ENCODE peak calls at places on chromosomes 3 and 15, in six cellular contexts. D, L, S, A, B and H are unnamed samples.

GRCh38 chr3:27590437-27591320 is 106.5 kb upstream of the SLC4A7 start:
- DNase-seq in D (no peak), L (no peak), S (peak), A (no peak), B (no peak), H (no peak)

GRCh38 chr3:38054166-38054991 is 15.4 kb downstream of the DLEC1 start:
- DNase-seq in D (no peak), L (no peak), S (no peak), A (no peak), B (no peak), H (peak)

GRCh38 chr3:111081008-111081545 is 9.5 kb downstream of the NECTIN3 start:
- DNase-seq in D (no peak), L (no peak), S (no peak), A (no peak), B (no peak), H (no peak)

GRCh38 chr3:195410546-195410945 is 32.3 kb downstream of the ACAP2 start:
- DNase-seq in D (peak), L (no peak), S (no peak), A (no peak), B (no peak), H (no peak)

GRCh38 chr3:50345586-50345985 is at the start of gene ZMYND10:
- DNase-seq in D (peak), L (peak), S (peak), A (peak), B (peak), H (peak)

GRCh38 chr3:146466596-146466995 is 2.8 kb downstream of the PLSCR2 start:
- DNase-seq in D (no peak), L (no peak), S (no peak), A (no peak), B (no peak), H (no peak)

GRCh38 chr15:57747206-57747605 is 40.7 kb downstream of the POLR2M start:
- DNase-seq in D (peak), L (no peak), S (peak), A (peak), B (no peak), H (no peak)

GRCh38 chr15:45862034-45862433 is 227.2 kb downstream of the SQOR start:
- DNase-seq in D (no peak), L (no peak), S (no peak), A (no peak), B (no peak), H (no peak)

GRCh38 chr3:176759815-176760506 is 437.3 kb downstream of the TBL1XR1 start:
- DNase-seq in D (no peak), L (no peak), S (no peak), A (no peak), B (no peak), H (no peak)

GRCh38 chr3:196440041-196440537 is 7.9 kb upstream of the UBXN7 start:
- DNase-seq in D (no peak), L (no peak), S (no peak), A (no peak), B (peak), H (no peak)

GRCh38 chr15:64381000-64381751 is at the start of gene PCLAF:
- DNase-seq in D (peak), L (peak), S (peak), A (peak), B (peak), H (peak)

GRCh38 chr3:192090586-192090985 is 629.6 kb downstream of the PYDC2 start:
- DNase-seq in D (peak), L (no peak), S (no peak), A (no peak), B (no peak), H (peak)

GRCh38 chr15:84740691-84741090 is 7.7 kb upstream of the ZNF592 start:
- DNase-seq in D (no peak), L (no peak), S (no peak), A (no peak), B (no peak), H (no peak)

GRCh38 chr3:53700441-53700840 is 145.8 kb downstream of the CHDH start:
- DNase-seq in D (no peak), L (no peak), S (no peak), A (no peak), B (no peak), H (no peak)

GRCh38 chr3:53693441-53693840 is 152.8 kb downstream of the CHDH start:
- DNase-seq in D (no peak), L (no peak), S (no peak), A (no peak), B (no peak), H (no peak)

GRCh38 chr3:53694648-53695356 is 151.4 kb downstream of the CHDH start:
- DNase-seq in D (no peak), L (no peak), S (no peak), A (peak), B (no peak), H (no peak)

GRCh38 chr3:53694051-53694450 is 152.2 kb downstream of the CHDH start:
- DNase-seq in D (no peak), L (no peak), S (no peak), A (no peak), B (no peak), H (no peak)

DNA sequence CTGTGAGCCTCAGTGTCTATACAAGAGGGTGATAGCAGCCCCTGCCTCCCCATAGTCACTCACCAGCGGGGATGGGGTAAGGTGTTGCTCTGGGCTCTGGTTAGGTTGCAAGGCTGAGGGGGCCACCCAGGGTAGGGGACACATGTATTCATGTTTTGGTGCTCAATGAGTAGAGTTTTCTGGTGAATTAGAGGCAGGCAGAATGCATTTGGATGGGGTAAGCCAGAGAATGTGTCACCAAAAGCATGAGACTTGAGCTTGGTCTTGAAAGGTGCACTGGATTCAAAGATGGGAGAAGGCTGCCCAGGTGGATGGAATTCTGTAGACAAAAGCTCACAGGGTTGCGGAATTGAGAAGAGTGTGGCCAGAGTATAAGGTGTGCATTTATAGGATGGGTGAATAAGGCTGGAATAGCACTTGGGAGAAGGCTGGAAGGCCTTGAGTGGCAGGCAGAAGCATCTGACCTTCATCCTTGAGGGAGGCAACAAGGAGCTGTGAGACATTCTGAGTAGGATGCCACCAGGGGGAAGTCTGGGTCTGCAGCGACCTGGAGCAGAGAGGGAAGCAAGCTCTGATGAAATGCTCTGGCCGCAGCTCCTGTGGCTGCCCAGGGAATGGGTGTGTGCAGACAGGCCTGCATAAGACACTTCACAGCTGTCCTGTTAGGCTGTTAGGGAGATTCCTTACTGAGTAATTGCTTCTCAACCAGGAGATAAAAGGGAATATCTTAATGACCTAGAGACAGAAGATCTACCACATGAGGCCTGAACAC is 149.6 kb downstream of the CHDH start:
- DNase-seq in D (no peak), L (no peak), S (no peak), A (no peak), B (no peak), H (no peak)
- TF ChIP-seq CTCF in D (peak), L (no peak), S (no peak), A (no peak), B (no peak), H (no peak)

GRCh38 chr3:46674031-46674592 is 19.4 kb downstream of the ALS2CL start:
- DNase-seq in D (no peak), L (peak), S (no peak), A (no peak), B (peak), H (no peak)
- TF ChIP-seq CTCF in D (peak), L (peak), S (no peak), A (no peak), B (peak), H (no peak)

GRCh38 chr15:89230277-89230676 is 8.9 kb upstream of the RLBP1 start:
- DNase-seq in D (peak), L (no peak), S (no peak), A (no peak), B (no peak), H (no peak)
- TF ChIP-seq CTCF in D (peak), L (no peak), S (no peak), A (no peak), B (peak), H (no peak)

GRCh38 chr15:41822957-41823356 is 4.9 kb upstream of the JMJD7 start:
- DNase-seq in D (no peak), L (peak), S (no peak), A (no peak), B (no peak), H (no peak)
- TF ChIP-seq CTCF in D (peak), L (no peak), S (no peak), A (no peak), B (no peak), H (no peak)

GRCh38 chr3:143644370-143645089 is 203.7 kb downstream of the SLC9A9 start:
- DNase-seq in D (peak), L (peak), S (peak), A (peak), B (peak), H (peak)
- TF ChIP-seq CTCF in D (peak), L (peak), S (peak), A (peak), B (peak), H (peak)

GRCh38 chr3:48697952-48698351 is 12.2 kb upstream of the NCKIPSD start:
- DNase-seq in D (no peak), L (no peak), S (no peak), A (no peak), B (no peak), H (no peak)
- TF ChIP-seq CTCF in D (peak), L (no peak), S (no peak), A (no peak), B (no peak), H (no peak)

GRCh38 chr3:126474498-126475410 is 937 bp downstream of the ZXDC start:
- DNase-seq in D (peak), L (peak), S (peak), A (peak), B (peak), H (peak)
- TF ChIP-seq CTCF in D (no peak), L (no peak), S (no peak), A (no peak), B (no peak), H (no peak)

DNA sequence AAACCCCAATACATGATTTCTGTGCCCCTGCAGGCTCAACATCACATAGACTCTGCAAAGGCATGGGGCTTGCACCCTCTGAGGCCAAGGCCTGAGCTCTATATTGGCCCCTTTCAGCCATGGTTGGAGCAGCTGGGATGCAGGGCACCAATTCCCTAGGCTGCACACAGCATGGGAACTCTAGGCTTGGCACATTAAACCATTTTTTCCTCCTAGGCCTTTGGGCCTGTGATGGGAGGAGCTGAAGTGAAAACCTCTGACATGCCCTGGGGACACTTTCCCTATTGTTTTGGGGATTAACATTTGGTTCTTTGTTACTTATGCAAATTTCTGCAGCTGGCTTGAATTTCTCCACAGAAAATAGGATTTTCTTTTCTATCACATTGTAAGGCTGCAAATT is 1629.5 kb downstream of the OTOL1 start:
- DNase-seq in D (no peak), L (no peak), S (no peak), A (no peak), B (no peak), H (no peak)
- TF ChIP-seq CTCF in D (no peak), L (no peak), S (no peak), A (no peak), B (no peak), H (no peak)